ENCODE peak calls at places on chromosomes 4 and X, in five cellular contexts. G is foreskin fibroblast, Q is type B pancreatic cell, M is cardiac muscle cell, D is AG08395. X is an unnamed sample.
A peak's percentile ranks its signal among the peaks of the same experiment; 100 is the strongest.

GRCh38 chr4:140296871-140297570 is 76.4 kb upstream of the SCOC start:
- DNase-seq in D (no peak), M (no peak), Q (no peak), G (no peak), X (no peak)

GRCh38 chrX:150085881-150086280 is 147.6 kb upstream of the EOLA2 start:
- DNase-seq in G (no peak), D (no peak), M (peak; percentile 32), Q (no peak), X (no peak)

GRCh38 chr4:73964862-73965611 is 16.8 kb downstream of the PF4 start:
- DNase-seq in Q (no peak), D (peak; percentile 13), M (peak; percentile 42), G (no peak), X (peak; percentile 34)

GRCh38 chr4:82624819-82625218 is 63.0 kb upstream of the TMEM150C start:
- DNase-seq in Q (no peak), D (peak; percentile 27), M (no peak), G (peak; percentile 24), X (no peak)

GRCh38 chrX:69396916-69397315 is 107.2 kb upstream of the NALF2 start:
- DNase-seq in Q (no peak), M (no peak), D (no peak), G (no peak), X (no peak)

GRCh38 chr4:23857353-23857752 is 32.5 kb downstream of the PPARGC1A start:
- DNase-seq in D (no peak), M (peak; percentile 56), G (no peak), Q (no peak), X (no peak)

GRCh38 chr4:2386717-2387116 is 31.7 kb downstream of the ZFYVE28 start:
- DNase-seq in M (no peak), Q (no peak), G (no peak), D (no peak), X (no peak)

GRCh38 chr4:13432453-13432852 is 51.7 kb downstream of the RAB28 start:
- DNase-seq in D (no peak), G (no peak), Q (no peak), M (no peak), X (no peak)

GRCh38 chrX:39258331-39258730 is 457.1 kb downstream of the MID1IP1 start:
- DNase-seq in D (no peak), G (no peak), Q (no peak), M (peak; percentile 0), X (no peak)

GRCh38 chr4:186348433-186348832 is 82.4 kb downstream of the F11 start:
- DNase-seq in M (no peak), G (no peak), D (no peak), Q (no peak), X (no peak)

GRCh38 chrX:129875669-129876068 is 30.3 kb upstream of the UTP14A start:
- DNase-seq in G (peak; percentile 73), M (peak; percentile 69), Q (no peak), D (peak; percentile 81), X (no peak)

GRCh38 chr4:82951196-82951595 is 50.7 kb downstream of the THAP9 start:
- DNase-seq in M (no peak), G (no peak), Q (no peak), D (no peak), X (no peak)

GRCh38 chr4:185209031-185209851 is at the start of gene SNX25:
- DNase-seq in D (peak; percentile 77), G (peak; percentile 76), Q (peak; percentile 88), M (peak; percentile 82), X (peak; percentile 93)

GRCh38 chr4:15470149-15470520 is 453 bp downstream of the CC2D2A start:
- DNase-seq in D (no peak), M (peak; percentile 21), G (no peak), Q (no peak), X (no peak)

GRCh38 chr4:43339435-43339834 is 446.9 kb downstream of the GRXCR1 start:
- DNase-seq in D (peak; percentile 10), G (no peak), M (peak; percentile 64), Q (no peak), X (no peak)

GRCh38 chrX:63128509-63128908 is 222.6 kb downstream of the SPIN4 start:
- DNase-seq in G (no peak), Q (no peak), D (no peak), M (peak; percentile 0), X (no peak)

GRCh38 chr4:128718793-128719192 is 90.7 kb upstream of the JADE1 start:
- DNase-seq in G (peak; percentile 33), M (peak; percentile 26), Q (no peak), D (peak; percentile 75), X (no peak)

GRCh38 chr4:147479376-147479775 is 1.5 kb upstream of the EDNRA start:
- DNase-seq in G (no peak), Q (no peak), D (no peak), M (peak; percentile 44), X (no peak)

GRCh38 chrX:46587753-46588171 is 14.2 kb downstream of the CHST7 start:
- DNase-seq in D (no peak), Q (no peak), M (peak; percentile 58), G (no peak), X (no peak)

GRCh38 chr4:57110635-57111546 is 706 bp upstream of the IGFBP7 start:
- DNase-seq in G (peak; percentile 49), M (peak; percentile 76), Q (no peak), D (peak; percentile 61), X (peak; percentile 72)

GRCh38 chr4:77240469-77241066 is 83.6 kb downstream of the CCNG2 start:
- DNase-seq in G (peak; percentile 32), M (peak; percentile 70), Q (peak; percentile 75), D (peak; percentile 83), X (peak; percentile 50)

GRCh38 chr4:26746742-26747351 is 113.8 kb upstream of the STIM2 start:
- DNase-seq in M (no peak), Q (no peak), D (no peak), G (no peak), X (no peak)

GRCh38 chr4:149031399-149031798 is 589.2 kb upstream of the NR3C2 start:
- DNase-seq in G (no peak), M (peak; percentile 9), D (peak; percentile 34), Q (no peak), X (no peak)

GRCh38 chr4:18067031-18067430 is 45.5 kb upstream of the LCORL start:
- DNase-seq in Q (no peak), G (no peak), M (no peak), D (no peak), X (no peak)

GRCh38 chr4:184267673-184268573 is 50.2 kb upstream of the ENPP6 start:
- DNase-seq in D (peak; percentile 86), M (peak; percentile 88), Q (no peak), G (peak; percentile 70), X (peak; percentile 79)

GRCh38 chr4:150090836-150091235 is 12.6 kb downstream of the DCLK2 start:
- DNase-seq in M (no peak), Q (no peak), D (peak; percentile 12), G (peak; percentile 20), X (no peak)

GRCh38 chr4:134544303-134544761 is 342.7 kb upstream of the PABPC4L start:
- DNase-seq in M (peak; percentile 3), G (peak; percentile 8), Q (no peak), D (no peak), X (no peak)

GRCh38 chr4:53777244-53777984 is 186.1 kb upstream of the LNX1 start:
- DNase-seq in G (peak; percentile 80), M (peak; percentile 89), D (peak; percentile 81), Q (no peak), X (no peak)

GRCh38 chr4:110840221-110840654 is 217.4 kb upstream of the PITX2 start:
- DNase-seq in D (peak; percentile 57), M (peak; percentile 47), Q (no peak), G (peak; percentile 31), X (no peak)

GRCh38 chrX:150324919-150325318 is 38.2 kb upstream of the MAMLD1 start:
- DNase-seq in G (no peak), M (peak; percentile 8), D (no peak), Q (no peak), X (no peak)

GRCh38 chr4:2248044-2248780 is 6.3 kb upstream of the HAUS3 start:
- DNase-seq in Q (no peak), M (no peak), G (no peak), D (no peak), X (peak; percentile 61)

GRCh38 chrX:138946941-138947340 is 235.4 kb upstream of the FGF13 start:
- DNase-seq in D (no peak), M (no peak), G (no peak), Q (no peak), X (no peak)

GRCh38 chr4:56371426-56372220 is 15.7 kb downstream of the AASDH start:
- DNase-seq in M (no peak), D (no peak), Q (no peak), G (no peak), X (no peak)

GRCh38 chr4:6235901-6236625 is 33.6 kb upstream of the WFS1 start:
- DNase-seq in D (no peak), G (no peak), Q (no peak), M (peak; percentile 4), X (no peak)

GRCh38 chr4:182807841-182808548 is 109.2 kb downstream of the DCTD start:
- DNase-seq in G (no peak), M (no peak), D (no peak), Q (no peak), X (no peak)

GRCh38 chr4:80713409-80713808 is 317.1 kb upstream of the BMP3 start:
- DNase-seq in M (no peak), Q (no peak), G (no peak), D (no peak), X (no peak)

GRCh38 chr4:95066011-95066410 is 308.3 kb downstream of the BMPR1B start:
- DNase-seq in G (no peak), D (no peak), Q (no peak), M (no peak), X (no peak)

GRCh38 chr4:4974727-4975126 is 44.5 kb downstream of the CYTL1 start:
- DNase-seq in M (no peak), G (no peak), Q (no peak), D (no peak), X (no peak)